ENCODE peak calls at places on chromosomes 4 and X, in six cellular contexts. One of them, this sample, is unnamed.
A peak's percentile ranks its signal among the peaks of the same experiment; 100 is the strongest.

GRCh38 chrX:48938721-48939416 is 18.5 kb downstream of the OTUD5 start:
- DNase-seq in GM12891: no peak
- DNase-seq in GM12878: peak; percentile 84
- DNase-seq in HepG2: no peak
- DNase-seq in K562: no peak
- DNase-seq in H1: no peak
- DNase-seq in this sample: no peak

GRCh38 chr4:129641179-129641578 is 545.2 kb downstream of the C4orf33 start:
- DNase-seq in GM12891: no peak
- DNase-seq in GM12878: peak; percentile 8
- DNase-seq in HepG2: peak; percentile 16
- DNase-seq in K562: no peak
- DNase-seq in H1: peak; percentile 86
- DNase-seq in this sample: no peak

GRCh38 chr4:147965056-147965455 is 233.2 kb downstream of the ARHGAP10 start:
- DNase-seq in GM12891: no peak
- DNase-seq in GM12878: no peak
- DNase-seq in HepG2: no peak
- DNase-seq in K562: no peak
- DNase-seq in H1: no peak
- DNase-seq in this sample: no peak

GRCh38 chr4:153222790-153223417 is 18.7 kb downstream of the TRIM2 start:
- DNase-seq in GM12891: no peak
- DNase-seq in GM12878: no peak
- DNase-seq in HepG2: no peak
- DNase-seq in K562: no peak
- DNase-seq in H1: peak; percentile 71
- DNase-seq in this sample: peak; percentile 33

GRCh38 chr4:17168571-17168970 is 270.1 kb upstream of the LDB2 start:
- DNase-seq in GM12891: no peak
- DNase-seq in GM12878: no peak
- DNase-seq in HepG2: no peak
- DNase-seq in K562: no peak
- DNase-seq in H1: no peak
- DNase-seq in this sample: no peak

GRCh38 chr4:78971326-78971725 is 32.1 kb upstream of the PAQR3 start:
- DNase-seq in GM12891: no peak
- DNase-seq in GM12878: no peak
- DNase-seq in HepG2: no peak
- DNase-seq in K562: no peak
- DNase-seq in H1: no peak
- DNase-seq in this sample: no peak

GRCh38 chr4:5142726-5143125 is 91.4 kb downstream of the STK32B start:
- DNase-seq in GM12891: no peak
- DNase-seq in GM12878: no peak
- DNase-seq in HepG2: peak; percentile 20
- DNase-seq in K562: peak; percentile 39
- DNase-seq in H1: peak; percentile 56
- DNase-seq in this sample: no peak

GRCh38 chrX:136209016-136209738 is 42.0 kb downstream of the MAP7D3 start:
- DNase-seq in GM12891: no peak
- DNase-seq in GM12878: no peak
- DNase-seq in HepG2: no peak
- DNase-seq in K562: peak; percentile 42
- DNase-seq in H1: no peak
- DNase-seq in this sample: no peak

GRCh38 chrX:72296991-72297390 is 8.7 kb downstream of the CITED1 start:
- DNase-seq in GM12891: no peak
- DNase-seq in GM12878: no peak
- DNase-seq in HepG2: no peak
- DNase-seq in K562: no peak
- DNase-seq in H1: no peak
- DNase-seq in this sample: no peak

GRCh38 chr4:125781656-125782055 is 466.9 kb downstream of the FAT4 start:
- DNase-seq in GM12891: no peak
- DNase-seq in GM12878: no peak
- DNase-seq in HepG2: no peak
- DNase-seq in K562: no peak
- DNase-seq in H1: no peak
- DNase-seq in this sample: no peak

GRCh38 chr4:152735302-152735917 is 44.1 kb downstream of the TIGD4 start:
- DNase-seq in GM12891: no peak
- DNase-seq in GM12878: peak; percentile 32
- DNase-seq in HepG2: no peak
- DNase-seq in K562: peak; percentile 12
- DNase-seq in H1: no peak
- DNase-seq in this sample: no peak

GRCh38 chrX:129798888-129799287 is 19.1 kb downstream of the SASH3 start:
- DNase-seq in GM12891: no peak
- DNase-seq in GM12878: no peak
- DNase-seq in HepG2: no peak
- DNase-seq in K562: no peak
- DNase-seq in H1: no peak
- DNase-seq in this sample: no peak

GRCh38 chrX:41881166-41881565 is 42.2 kb downstream of the CASK start:
- DNase-seq in GM12891: no peak
- DNase-seq in GM12878: no peak
- DNase-seq in HepG2: no peak
- DNase-seq in K562: no peak
- DNase-seq in H1: no peak
- DNase-seq in this sample: no peak

GRCh38 chr4:87525636-87526035 is 3.5 kb downstream of the SPARCL1 start:
- DNase-seq in GM12891: no peak
- DNase-seq in GM12878: no peak
- DNase-seq in HepG2: no peak
- DNase-seq in K562: no peak
- DNase-seq in H1: no peak
- DNase-seq in this sample: no peak

GRCh38 chrX:120517936-120518335 is 42.8 kb downstream of the CUL4B start:
- DNase-seq in GM12891: no peak
- DNase-seq in GM12878: no peak
- DNase-seq in HepG2: no peak
- DNase-seq in K562: no peak
- DNase-seq in H1: no peak
- DNase-seq in this sample: no peak

GRCh38 chr4:102263024-102263787 is 82.1 kb downstream of the SLC39A8 start:
- DNase-seq in GM12891: no peak
- DNase-seq in GM12878: no peak
- DNase-seq in HepG2: peak; percentile 41
- DNase-seq in K562: peak; percentile 15
- DNase-seq in H1: no peak
- DNase-seq in this sample: no peak

GRCh38 chr4:158169931-158170690 is 2.7 kb downstream of the GASK1B start:
- DNase-seq in GM12891: no peak
- DNase-seq in GM12878: no peak
- DNase-seq in HepG2: peak; percentile 4
- DNase-seq in K562: no peak
- DNase-seq in H1: no peak
- DNase-seq in this sample: no peak

GRCh38 chr4:158171456-158171790 is 1.4 kb downstream of the GASK1B start:
- DNase-seq in GM12891: no peak
- DNase-seq in GM12878: no peak
- DNase-seq in HepG2: no peak
- DNase-seq in K562: no peak
- DNase-seq in H1: no peak
- DNase-seq in this sample: no peak

GRCh38 chr4:158172196-158172557 is 648 bp downstream of the GASK1B start:
- DNase-seq in GM12891: no peak
- DNase-seq in GM12878: no peak
- DNase-seq in HepG2: no peak
- DNase-seq in K562: no peak
- DNase-seq in H1: no peak
- DNase-seq in this sample: no peak

GRCh38 chr4:158169516-158169915 is 3.3 kb downstream of the GASK1B start:
- DNase-seq in GM12891: no peak
- DNase-seq in GM12878: no peak
- DNase-seq in HepG2: no peak
- DNase-seq in K562: no peak
- DNase-seq in H1: no peak
- DNase-seq in this sample: no peak

DNA sequence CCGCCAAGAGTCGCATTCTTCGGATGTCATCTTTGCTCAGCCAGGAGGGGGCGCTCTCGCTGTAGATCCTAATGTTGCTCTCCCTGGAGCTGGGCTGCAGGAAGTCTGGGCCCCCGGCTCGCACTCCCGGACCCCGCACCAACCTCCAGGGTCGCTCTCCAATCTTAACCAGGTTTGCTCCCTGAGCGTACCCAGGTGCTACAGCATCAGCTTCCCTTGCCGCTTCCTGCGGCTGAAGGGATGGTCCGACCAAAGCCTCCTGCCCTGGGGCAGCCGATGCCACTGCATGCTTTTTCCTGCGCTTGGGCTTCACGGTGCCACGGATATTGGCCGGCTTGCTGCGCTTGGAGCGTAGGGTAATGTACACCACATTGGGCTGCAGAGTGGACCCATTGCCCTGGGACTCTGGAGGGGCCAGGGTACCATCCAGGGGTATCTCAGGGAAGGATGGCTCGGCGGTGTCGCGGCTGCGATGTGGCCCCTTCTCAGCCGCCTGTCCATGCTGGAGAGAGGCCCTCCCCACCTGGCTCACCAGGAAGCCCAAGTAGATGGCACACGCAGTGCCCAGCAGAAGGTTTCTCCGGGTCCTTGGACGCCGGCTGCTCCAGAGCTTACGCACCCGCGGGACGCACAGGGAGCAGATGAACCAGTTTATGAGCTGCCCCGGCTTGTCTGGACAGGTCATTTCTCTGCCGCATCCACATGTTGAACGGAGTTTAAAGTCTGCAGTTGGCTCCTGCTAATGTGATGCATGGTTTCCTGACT is 2.0 kb downstream of the GASK1B start:
- DNase-seq in GM12891: no peak
- DNase-seq in GM12878: no peak
- DNase-seq in HepG2: peak; percentile 55
- DNase-seq in K562: peak; percentile 25
- DNase-seq in H1: peak; percentile 86
- DNase-seq in this sample: no peak
- TF ChIP-seq POLR2A in GM12891: no peak
- TF ChIP-seq POLR2A in GM12878: no peak
- TF ChIP-seq POLR2A in HepG2: peak; percentile 45
- TF ChIP-seq POLR2A in K562: no peak
- TF ChIP-seq POLR2A in H1: no peak
- TF ChIP-seq POLR2A in this sample: no peak

DNA sequence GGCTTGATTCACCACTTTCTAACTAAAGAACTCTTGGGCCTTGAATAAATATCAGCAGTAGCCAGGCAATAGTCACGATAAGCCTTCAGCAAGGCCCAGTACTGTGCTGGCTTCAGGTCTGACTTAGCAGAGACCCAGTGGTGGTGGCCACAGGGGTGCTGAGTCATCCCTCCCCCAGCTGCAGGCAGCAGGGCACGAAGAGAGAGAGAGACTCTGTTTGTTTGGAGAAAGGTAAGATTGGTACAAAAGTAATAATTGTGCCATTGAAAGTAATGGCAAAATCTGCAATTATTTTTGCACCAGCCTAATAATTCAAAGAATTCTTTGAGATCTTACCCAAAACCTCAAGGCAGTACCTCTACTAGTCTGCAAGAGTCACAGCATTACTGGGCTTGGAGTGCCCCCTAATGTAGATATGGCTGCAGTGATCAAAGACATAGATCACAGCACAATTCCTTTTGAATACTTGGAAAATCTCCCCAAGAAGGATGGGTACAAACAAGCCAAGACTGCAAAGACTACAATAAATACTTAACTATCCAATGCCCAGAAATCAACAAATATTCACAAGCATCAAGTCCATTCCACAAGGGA is 159.5 kb upstream of the USP38 start:
- DNase-seq in GM12891: no peak
- DNase-seq in GM12878: no peak
- DNase-seq in HepG2: peak; percentile 9
- DNase-seq in K562: no peak
- DNase-seq in H1: no peak
- DNase-seq in this sample: no peak
- TF ChIP-seq TAF1 in GM12891: no peak
- TF ChIP-seq TAF1 in GM12878: no peak
- TF ChIP-seq TAF1 in HepG2: no peak
- TF ChIP-seq TAF1 in K562: no peak
- TF ChIP-seq TAF1 in H1: no peak
- TF ChIP-seq TAF1 in this sample: no peak

DNA sequence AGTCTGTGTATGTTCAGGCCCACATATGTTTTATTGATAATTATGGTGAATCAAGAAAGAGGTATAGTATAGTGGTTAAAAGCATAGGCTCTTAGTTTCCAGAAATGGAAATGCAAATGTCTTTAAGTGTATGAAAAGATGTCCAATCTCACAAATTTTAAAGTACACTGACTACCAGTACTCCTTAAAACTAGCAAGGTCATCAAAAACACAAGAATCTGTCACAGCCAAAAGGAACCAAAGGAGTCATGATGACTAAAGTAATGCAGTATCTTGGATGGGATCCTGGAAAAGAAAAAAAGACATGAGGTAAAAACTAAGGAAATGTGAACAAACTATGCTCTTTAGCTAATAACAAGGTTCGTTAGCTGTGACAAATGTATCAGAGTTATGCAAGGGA is 659 bp upstream of the RBM41 start:
- DNase-seq in GM12891: no peak
- DNase-seq in GM12878: no peak
- DNase-seq in HepG2: no peak
- DNase-seq in K562: no peak
- DNase-seq in H1: no peak
- DNase-seq in this sample: no peak
- TF ChIP-seq POLR2AphosphoS5 in GM12891: no peak
- TF ChIP-seq POLR2AphosphoS5 in GM12878: no peak
- TF ChIP-seq POLR2AphosphoS5 in HepG2: no peak
- TF ChIP-seq POLR2AphosphoS5 in K562: no peak
- TF ChIP-seq POLR2AphosphoS5 in H1: no peak
- TF ChIP-seq POLR2AphosphoS5 in this sample: no peak

GRCh38 chr4:109432676-109433075 is 939 bp upstream of the SEC24B start:
- DNase-seq in GM12891: no peak
- DNase-seq in GM12878: no peak
- DNase-seq in HepG2: no peak
- DNase-seq in K562: no peak
- DNase-seq in H1: no peak
- DNase-seq in this sample: no peak

GRCh38 chr4:109432203-109432602 is 1.4 kb upstream of the SEC24B start:
- DNase-seq in GM12891: no peak
- DNase-seq in GM12878: no peak
- DNase-seq in HepG2: no peak
- DNase-seq in K562: no peak
- DNase-seq in H1: no peak
- DNase-seq in this sample: no peak

GRCh38 chr4:109434793-109435080 is 1.1 kb downstream of the SEC24B start:
- DNase-seq in GM12891: no peak
- DNase-seq in GM12878: no peak
- DNase-seq in HepG2: no peak
- DNase-seq in K562: no peak
- DNase-seq in H1: no peak
- DNase-seq in this sample: no peak

GRCh38 chr4:109434007-109434792 is 585 bp downstream of the SEC24B start:
- DNase-seq in GM12891: no peak
- DNase-seq in GM12878: no peak
- DNase-seq in HepG2: peak; percentile 18
- DNase-seq in K562: peak; percentile 59
- DNase-seq in H1: peak; percentile 56
- DNase-seq in this sample: no peak

GRCh38 chr4:109433281-109434006 is at the start of gene SEC24B:
- DNase-seq in GM12891: peak; percentile 73
- DNase-seq in GM12878: peak; percentile 43
- DNase-seq in HepG2: peak; percentile 73
- DNase-seq in K562: peak; percentile 86
- DNase-seq in H1: peak; percentile 94
- DNase-seq in this sample: peak; percentile 67
- TF ChIP-seq POLR2A in GM12891: no peak
- TF ChIP-seq POLR2A in GM12878: peak; percentile 86
- TF ChIP-seq POLR2A in HepG2: peak; percentile 77
- TF ChIP-seq POLR2A in K562: peak; percentile 74
- TF ChIP-seq POLR2A in H1: peak; percentile 22
- TF ChIP-seq POLR2A in this sample: peak; percentile 71

This sample was measured in GM12892.